ENCODE peak calls at places on chromosomes 13 and 19, in ten cellular contexts. U is NCI-H1694 treated with DMSO at 0.1 percent for 48 hours; O is activated naive CD4-positive, alpha-beta T cell; F is left lung; T is anterior cingulate cortex; K is amniotic stem cell; N is lung microvascular endothelial cell; C is PC-3; E is stimulated activated CD4-positive, alpha-beta T cell treated with anti-CD3 and anti-CD28 coated beads, Interleukin-12 subunit alpha, Interleukin-12 subunit beta, amount 100 ng/mL, for 24 hours; Q is nucleus accumbens. V is an unnamed sample.

GRCh38 chr13:33787051-33787591 is 30.8 kb upstream of the RFC3 start:
- DNase-seq in T (no peak), O (no peak), E (no peak), Q (no peak), U (no peak), K (peak; percentile 9), N (no peak), F (no peak), C (no peak), V (peak; percentile 48)

GRCh38 chr19:21463449-21464105 is 41.8 kb upstream of the ZNF429 start:
- DNase-seq in Q (peak; percentile 5), E (no peak), O (no peak), N (no peak), T (no peak), C (peak; percentile 56), F (peak; percentile 53), U (no peak), K (no peak), V (peak; percentile 87)

GRCh38 chr19:41223431-41224234 is 4.6 kb downstream of the AXL start:
- DNase-seq in U (no peak), E (no peak), O (no peak), F (peak; percentile 47), T (no peak), Q (no peak), K (peak; percentile 60), N (peak; percentile 84), C (peak; percentile 92), V (no peak)

GRCh38 chr13:96473463-96474157 is 383.7 kb downstream of the HS6ST3 start:
- DNase-seq in T (no peak), E (no peak), O (no peak), U (no peak), C (no peak), Q (no peak), K (no peak), F (no peak), N (peak; percentile 42), V (no peak)

GRCh38 chr13:66795636-66796035 is 434.5 kb downstream of the PCDH9 start:
- DNase-seq in C (no peak), O (no peak), U (no peak), F (no peak), Q (no peak), N (no peak), E (no peak), T (no peak), K (no peak), V (no peak)

GRCh38 chr19:39590265-39590664 is 12.1 kb upstream of the LGALS13 start:
- DNase-seq in E (no peak), O (no peak), T (no peak), Q (no peak), F (no peak), C (no peak), K (no peak), N (peak; percentile 20), U (no peak), V (peak; percentile 26)

GRCh38 chr13:33006646-33007045 is 9.6 kb upstream of the KL start:
- DNase-seq in Q (no peak), N (no peak), C (no peak), T (no peak), E (no peak), O (no peak), F (no peak), U (no peak), K (no peak), V (no peak)

GRCh38 chr19:44747739-44748425 is 626 bp upstream of the BCL3 start:
- DNase-seq in O (peak; percentile 40), E (no peak), F (peak; percentile 86), K (peak; percentile 47), Q (no peak), C (peak; percentile 46), N (peak; percentile 72), U (peak; percentile 63), T (peak; percentile 29), V (peak; percentile 40)

GRCh38 chr13:74061939-74062595 is 72.1 kb downstream of the KLF12 start:
- DNase-seq in Q (no peak), K (no peak), F (no peak), C (no peak), O (no peak), N (peak; percentile 61), U (no peak), E (no peak), T (no peak), V (no peak)

GRCh38 chr19:44609219-44609618 is 4.1 kb upstream of the IGSF23 start:
- DNase-seq in N (no peak), E (no peak), F (no peak), O (no peak), K (no peak), U (no peak), C (no peak), T (no peak), Q (no peak), V (no peak)

GRCh38 chr13:103282571-103283450 is 216.6 kb upstream of the SLC10A2 start:
- DNase-seq in K (peak; percentile 61), Q (no peak), C (peak; percentile 86), T (no peak), F (no peak), U (no peak), N (no peak), E (no peak), O (no peak), V (peak; percentile 94)

GRCh38 chr13:76759877-76760276 is 126.3 kb downstream of the KCTD12 start:
- DNase-seq in T (no peak), U (no peak), F (no peak), K (no peak), O (no peak), N (no peak), C (no peak), Q (no peak), E (no peak), V (no peak)

GRCh38 chr19:2808129-2808941 is 11.3 kb upstream of the ZNF554 start:
- DNase-seq in Q (no peak), C (no peak), N (no peak), O (no peak), E (no peak), T (no peak), U (no peak), K (no peak), F (no peak), V (no peak)

GRCh38 chr19:1173160-1173844 is 766 bp downstream of the SBNO2 start:
- DNase-seq in T (no peak), K (no peak), U (no peak), N (no peak), O (no peak), F (no peak), E (no peak), Q (no peak), C (no peak), V (no peak)

GRCh38 chr19:8371011-8371804 is 7.3 kb downstream of the ANGPTL4 start:
- DNase-seq in E (no peak), F (no peak), C (no peak), T (no peak), N (no peak), U (no peak), Q (no peak), O (no peak), K (no peak), V (no peak)

GRCh38 chr19:19348266-19348665 is 27.6 kb downstream of the MAU2 start:
- DNase-seq in T (no peak), K (no peak), F (no peak), Q (no peak), C (no peak), N (no peak), O (no peak), E (no peak), U (no peak), V (no peak)

GRCh38 chr13:62092536-62092935 is 676.9 kb upstream of the PCDH20 start:
- DNase-seq in T (no peak), C (no peak), O (no peak), Q (no peak), E (no peak), N (no peak), F (no peak), U (no peak), K (no peak), V (no peak)

GRCh38 chr19:29532956-29533355 is 7.2 kb downstream of the VSTM2B start:
- DNase-seq in C (no peak), Q (no peak), K (no peak), N (no peak), U (no peak), F (peak; percentile 17), E (no peak), T (no peak), O (no peak), V (no peak)

GRCh38 chr13:27279506-27279905 is 8.9 kb downstream of the RASL11A start:
- DNase-seq in F (no peak), U (no peak), Q (no peak), C (no peak), K (no peak), O (no peak), N (no peak), T (no peak), E (no peak), V (no peak)

GRCh38 chr13:32660227-32660626 is 74.0 kb downstream of the PDS5B start:
- DNase-seq in K (no peak), E (no peak), T (no peak), N (no peak), U (no peak), O (no peak), Q (no peak), F (no peak), C (no peak), V (no peak)

GRCh38 chr19:6423499-6424189 is 967 bp downstream of the KHSRP start:
- DNase-seq in F (no peak), E (no peak), O (no peak), K (no peak), Q (no peak), T (no peak), C (peak; percentile 50), U (peak; percentile 2), N (peak; percentile 60), V (peak; percentile 65)

GRCh38 chr19:20066861-20067260 is 10.9 kb upstream of the ZNF90 start:
- DNase-seq in U (no peak), K (no peak), T (no peak), O (no peak), C (no peak), N (no peak), E (no peak), F (no peak), Q (no peak), V (no peak)

GRCh38 chr13:40161008-40161694 is 505.3 kb downstream of the FOXO1 start:
- DNase-seq in U (no peak), O (no peak), C (no peak), Q (no peak), K (no peak), E (no peak), F (no peak), N (no peak), T (no peak), V (no peak)

GRCh38 chr13:113548171-113548641 is 36.3 kb upstream of the TFDP1 start:
- DNase-seq in K (no peak), N (no peak), T (no peak), C (no peak), Q (no peak), O (no peak), U (no peak), F (peak; percentile 19), E (no peak), V (peak; percentile 55)

GRCh38 chr13:23703241-23703640 is 133.0 kb downstream of the TNFRSF19 start:
- DNase-seq in O (no peak), U (no peak), K (no peak), F (no peak), C (no peak), T (no peak), Q (no peak), E (no peak), N (peak; percentile 60), V (no peak)

GRCh38 chr19:2446390-2446789 is 10.4 kb downstream of the LMNB2 start:
- DNase-seq in O (no peak), U (no peak), T (no peak), Q (no peak), N (no peak), C (no peak), F (no peak), E (no peak), K (no peak), V (no peak)

GRCh38 chr19:4581381-4582111 is 22.1 kb upstream of the SEMA6B start:
- DNase-seq in T (no peak), O (no peak), U (no peak), C (peak; percentile 48), N (peak; percentile 50), F (no peak), E (no peak), K (no peak), Q (no peak), V (no peak)

GRCh38 chr19:6164906-6165531 is 29.6 kb downstream of the ACSBG2 start:
- DNase-seq in T (no peak), F (no peak), N (no peak), C (peak; percentile 22), E (no peak), Q (no peak), K (no peak), O (no peak), U (no peak), V (no peak)

V was measured in trophoblast cell.